ENCODE peak calls at places on chromosomes 12 and 14, in seven cellular contexts. I is ovary, O is IMR-90, W is transverse colon, V is body of pancreas, D is thyroid gland, F is endothelial cell of umbilical vein. G is an unnamed sample.

GRCh38 chr14:60275932-60276331 is 26.9 kb downstream of the PPM1A start:
- DNase-seq in D (no peak), F (peak; percentile 20), I (no peak), W (no peak), O (no peak), V (no peak), G (no peak)

GRCh38 chr12:120126635-120127005 is 10.1 kb upstream of the RAB35 start:
- DNase-seq in V (no peak), W (peak; percentile 28), I (no peak), F (peak; percentile 85), D (no peak), O (peak; percentile 42), G (no peak)

GRCh38 chr12:124125472-124125871 is 152.5 kb downstream of the ZNF664 start:
- DNase-seq in I (no peak), D (no peak), O (no peak), F (no peak), W (no peak), V (no peak), G (no peak)

GRCh38 chr12:100672075-100672592 is 98.7 kb downstream of the GAS2L3 start:
- DNase-seq in W (peak; percentile 15), I (no peak), D (peak; percentile 8), F (peak; percentile 6), O (no peak), V (no peak), G (peak; percentile 45)

GRCh38 chr12:30484658-30485057 is 211.0 kb downstream of the IPO8 start:
- DNase-seq in F (no peak), O (no peak), I (no peak), W (no peak), V (no peak), D (no peak), G (no peak)

GRCh38 chr12:69161835-69162234 is 77.5 kb upstream of the CPSF6 start:
- DNase-seq in D (no peak), O (no peak), V (no peak), W (no peak), F (no peak), I (no peak), G (no peak)

GRCh38 chr12:112967858-112968257 is 10.5 kb upstream of the OAS2 start:
- DNase-seq in D (no peak), F (no peak), W (no peak), O (no peak), V (no peak), I (no peak), G (no peak)

GRCh38 chr14:61543946-61544345 is 151.4 kb upstream of the HIF1A start:
- DNase-seq in W (no peak), I (no peak), F (no peak), D (no peak), V (no peak), O (no peak), G (no peak)

GRCh38 chr12:107536613-107537012 is 149.0 kb upstream of the PWP1 start:
- DNase-seq in W (no peak), V (no peak), F (no peak), I (no peak), O (peak; percentile 53), D (no peak), G (no peak)

GRCh38 chr14:35332517-35333346 is 40.5 kb downstream of the PSMA6 start:
- DNase-seq in W (peak; percentile 73), F (no peak), D (peak; percentile 68), I (no peak), O (no peak), V (no peak), G (peak; percentile 38)

GRCh38 chr14:79842270-79842669 is 369.0 kb downstream of the DIO2 start:
- DNase-seq in V (peak; percentile 61), D (peak; percentile 3), W (no peak), F (no peak), O (peak; percentile 92), I (no peak), G (no peak)

GRCh38 chr12:48351022-48351708 is 446 bp upstream of the ZNF641 start:
- DNase-seq in V (peak; percentile 85), F (peak; percentile 53), I (peak; percentile 89), O (peak; percentile 59), W (peak; percentile 77), D (peak; percentile 82), G (no peak)

GRCh38 chr12:115983226-115983798 is 294.2 kb downstream of the MED13L start:
- DNase-seq in W (no peak), F (peak; percentile 9), V (no peak), I (no peak), O (no peak), D (no peak), G (peak; percentile 50)

GRCh38 chr12:117521327-117521726 is 159.9 kb upstream of the NOS1 start:
- DNase-seq in W (no peak), F (no peak), V (no peak), D (no peak), O (no peak), I (no peak), G (no peak)

GRCh38 chr12:101642115-101643067 is 47.6 kb downstream of the MYBPC1 start:
- DNase-seq in V (peak; percentile 79), I (no peak), O (no peak), W (peak; percentile 18), F (peak; percentile 10), D (peak; percentile 54), G (no peak)

GRCh38 chr12:63922446-63922845 is 77.9 kb downstream of the SRGAP1 start:
- DNase-seq in O (peak; percentile 73), D (no peak), V (no peak), F (no peak), I (no peak), W (no peak), G (no peak)

GRCh38 chr14:23060536-23061260 is 3.4 kb upstream of the CDH24 start:
- DNase-seq in W (no peak), I (peak; percentile 34), V (no peak), O (no peak), F (no peak), D (no peak), G (no peak)

GRCh38 chr14:92513204-92513965 is at the start of gene RIN3:
- DNase-seq in D (peak; percentile 24), I (peak; percentile 74), F (peak; percentile 48), W (peak; percentile 61), O (peak; percentile 65), V (no peak), G (peak; percentile 53)
- TF ChIP-seq POLR2A in D (no peak), I (peak; percentile 30), F (peak; percentile 65), W (peak; percentile 49), O (peak; percentile 73), V (no peak), G (peak; percentile 64)

DNA sequence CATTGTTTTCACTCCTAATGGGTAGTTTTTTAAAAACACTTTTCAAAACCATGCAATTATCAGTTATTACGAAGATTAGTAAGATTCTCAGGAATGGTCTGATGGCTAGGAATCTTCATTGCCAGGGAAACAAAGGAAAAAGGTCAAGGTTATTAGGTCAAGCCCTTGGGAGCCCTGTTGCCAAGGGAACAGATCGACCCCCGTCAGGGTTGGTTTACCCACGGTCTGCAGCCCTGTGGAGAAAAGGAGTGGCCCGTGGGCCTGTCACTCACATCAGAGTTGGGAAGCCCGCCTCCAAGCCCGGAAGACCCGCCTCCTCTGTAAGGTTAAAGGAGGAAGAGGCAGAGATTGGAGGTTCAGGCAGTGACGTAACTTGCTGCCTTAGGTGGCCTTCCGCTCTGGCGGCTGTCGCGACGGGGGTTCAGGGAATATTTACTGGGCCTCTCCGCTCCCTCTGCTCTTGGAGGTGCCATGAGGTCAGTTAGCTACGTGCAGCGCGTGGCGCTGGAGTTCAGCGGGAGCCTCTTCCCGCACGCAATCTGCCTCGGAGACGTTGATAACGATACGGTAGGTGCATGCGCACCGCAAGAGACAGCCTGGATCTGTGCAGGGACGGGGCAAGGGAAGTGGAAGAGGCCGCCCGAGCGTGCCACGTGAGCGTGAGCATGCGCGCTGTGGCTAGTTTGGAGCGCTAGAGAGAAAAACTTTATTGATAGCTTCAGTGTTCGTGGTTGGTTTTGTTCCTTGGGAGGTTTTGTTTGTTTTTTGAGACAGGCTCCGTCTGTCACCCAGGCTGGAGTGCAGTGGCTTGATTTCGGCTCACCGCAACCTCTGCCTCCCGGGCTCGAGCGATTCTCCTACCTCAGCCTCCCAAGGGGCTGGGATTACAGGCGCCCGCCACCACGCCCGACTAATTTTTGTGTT is at the start of gene ITFG2:
- DNase-seq in V (peak; percentile 98), D (peak; percentile 99), I (peak; percentile 98), O (peak; percentile 98), F (peak; percentile 98), W (peak; percentile 98), G (peak; percentile 98)
- TF ChIP-seq POLR2A in V (peak; percentile 86), D (peak; percentile 31), I (peak; percentile 80), O (peak; percentile 84), F (peak; percentile 97), W (peak; percentile 93), G (peak; percentile 97)

DNA sequence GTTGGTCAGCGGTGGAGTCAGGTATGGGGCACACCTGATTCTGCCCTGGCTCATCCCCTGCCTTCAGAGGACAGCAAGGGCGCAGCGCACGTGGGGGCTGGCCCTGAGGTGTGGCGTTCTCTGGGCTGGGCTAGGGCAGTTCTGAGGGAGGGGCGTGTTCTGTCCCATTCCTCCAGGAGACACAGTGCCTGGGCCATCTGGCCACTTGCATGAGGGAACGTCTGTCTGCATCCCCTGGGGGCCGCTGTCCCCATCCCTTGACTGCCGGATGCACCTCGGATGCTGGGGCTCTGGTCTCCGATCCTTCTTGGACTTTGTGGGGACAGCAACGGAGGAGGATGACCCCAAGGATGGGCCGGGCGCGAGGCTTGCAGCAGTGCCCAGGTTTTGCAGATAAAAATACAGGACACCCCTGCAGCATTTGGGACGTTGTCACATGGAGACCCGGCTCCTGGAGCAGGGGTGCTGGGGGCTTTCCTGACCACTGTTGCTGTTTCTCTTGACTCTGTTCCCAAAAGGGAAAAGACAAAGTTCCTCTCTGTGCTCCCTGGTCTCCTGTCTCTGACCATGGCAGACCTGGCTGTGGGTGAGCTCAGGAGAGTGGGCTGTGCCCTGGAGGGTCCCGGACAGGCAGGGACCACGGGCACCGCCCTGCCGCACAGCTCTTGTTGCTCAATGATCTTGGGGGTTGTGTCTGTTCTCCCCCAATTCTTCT is 6.9 kb downstream of the MTA1 start:
- DNase-seq in I (no peak), D (no peak), W (no peak), F (no peak), O (no peak), V (no peak), G (no peak)
- TF ChIP-seq POLR2A in I (no peak), D (no peak), W (no peak), F (no peak), O (no peak), V (no peak), G (no peak)

GRCh38 chr12:49446571-49446970 is 79.3 kb downstream of the SPATS2 start:
- DNase-seq in V (no peak), F (no peak), O (no peak), I (no peak), W (no peak), D (no peak), G (no peak)

GRCh38 chr12:49448858-49449257 is 81.6 kb downstream of the SPATS2 start:
- DNase-seq in O (no peak), V (no peak), F (no peak), W (no peak), I (no peak), D (no peak), G (no peak)

GRCh38 chr12:49440031-49440430 is 72.8 kb downstream of the SPATS2 start:
- DNase-seq in W (no peak), I (no peak), F (no peak), V (no peak), D (no peak), O (peak; percentile 21), G (no peak)

GRCh38 chr12:49439042-49439441 is 71.8 kb downstream of the SPATS2 start:
- DNase-seq in V (no peak), F (no peak), W (no peak), I (no peak), D (peak; percentile 47), O (no peak), G (no peak)

DNA sequence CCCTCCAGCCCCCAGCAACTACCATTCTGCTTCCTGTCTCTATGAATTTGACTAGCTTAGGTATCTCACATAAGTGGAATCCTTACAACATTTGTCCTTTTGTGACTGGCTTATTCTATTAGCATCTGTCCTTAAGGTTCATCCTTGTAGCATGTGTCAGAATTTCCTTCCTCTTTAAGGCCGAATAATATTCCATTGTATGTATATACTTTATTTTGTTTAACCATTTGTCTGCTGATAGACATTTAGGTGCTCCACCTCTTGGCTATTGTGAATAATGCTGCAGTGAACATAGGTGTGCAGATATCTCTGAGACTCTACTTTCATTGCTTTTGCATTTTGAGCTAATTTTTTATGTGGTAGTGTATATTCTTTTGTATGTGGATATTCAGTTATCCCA is 75.7 kb downstream of the SPATS2 start:
- DNase-seq in F (no peak), V (no peak), O (no peak), D (no peak), I (no peak), W (no peak), G (no peak)
- TF ChIP-seq POLR2A in F (no peak), V (no peak), O (no peak), D (no peak), I (no peak), W (no peak), G (no peak)